ENCODE peak calls at places on chromosomes 7 and 10, in five cellular contexts. D, A, J, P and U are unnamed samples.

GRCh38 chr10:70378122-70378521 is 4.3 kb downstream of the LRRC20 start:
- DNase-seq in A (peak), P (peak), J (peak), D (peak), U (peak)

GRCh38 chr10:72665925-72666324 is 26.0 kb upstream of the MCU start:
- DNase-seq in P (no peak), J (peak), A (no peak), D (no peak), U (peak)

GRCh38 chr7:99514050-99514449 is 9.6 kb downstream of the ZKSCAN5 start:
- DNase-seq in J (peak), A (no peak), P (no peak), D (no peak), U (no peak)

GRCh38 chr10:13949844-13950542 is 363.2 kb downstream of the PRPF18 start:
- DNase-seq in J (peak), A (no peak), P (peak), D (no peak), U (peak)

GRCh38 chr7:134885967-134886352 is 100.3 kb upstream of the AGBL3 start:
- DNase-seq in D (no peak), P (peak), A (no peak), J (no peak), U (no peak)

GRCh38 chr10:13987472-13987871 is 343.3 kb downstream of the FRMD4A start:
- DNase-seq in A (peak), J (peak), P (peak), D (no peak), U (no peak)

GRCh38 chr10:14326581-14326980 is 4.1 kb downstream of the FRMD4A start:
- DNase-seq in J (no peak), A (no peak), D (no peak), P (no peak), U (no peak)

GRCh38 chr10:78512205-78512550 is 478.5 kb downstream of the RPS24 start:
- DNase-seq in D (no peak), A (no peak), P (no peak), J (no peak), U (no peak)

GRCh38 chr7:23472974-23473847 is 2.9 kb upstream of the IGF2BP3 start:
- DNase-seq in P (no peak), J (peak), D (no peak), A (no peak), U (no peak)

GRCh38 chr10:5532618-5533097 is 7.9 kb downstream of the CALML3 start:
- DNase-seq in D (no peak), J (peak), P (no peak), A (no peak), U (no peak)

GRCh38 chr7:633381-634018 is 93.0 kb upstream of the DNAAF5 start:
- DNase-seq in D (no peak), P (no peak), A (no peak), J (peak), U (no peak)

GRCh38 chr7:125908714-125909113 is 979.1 kb upstream of the POT1 start:
- DNase-seq in J (no peak), A (no peak), P (no peak), D (no peak), U (no peak)
- H3K4me3 ChIP-seq in J (no peak), A (no peak), P (no peak), D (no peak), U (no peak)

DNA sequence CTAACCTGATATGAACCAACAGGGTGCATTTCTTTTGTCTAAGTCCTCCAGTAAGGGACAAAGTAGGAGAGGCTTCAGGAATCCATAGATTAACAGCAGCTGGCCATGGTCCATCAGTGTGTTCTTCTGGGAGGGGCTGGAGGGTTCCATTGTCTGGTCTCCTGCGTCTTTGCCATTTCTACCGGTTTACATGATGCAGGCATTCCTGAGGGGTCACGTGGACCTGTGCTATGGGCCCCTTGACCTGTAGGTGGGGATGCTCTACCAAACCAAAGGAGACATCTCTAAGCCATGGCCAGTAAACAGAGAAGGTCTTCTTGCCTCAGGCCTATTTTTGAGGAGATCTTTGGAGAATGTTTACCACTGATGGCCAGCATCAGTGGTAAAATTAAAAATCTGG is 28.7 kb upstream of the HABP2 start:
- DNase-seq in J (no peak), D (no peak), P (no peak), A (no peak), U (no peak)
- TF ChIP-seq CTCF in J (no peak), D (no peak), P (no peak), A (no peak), U (no peak)

DNA sequence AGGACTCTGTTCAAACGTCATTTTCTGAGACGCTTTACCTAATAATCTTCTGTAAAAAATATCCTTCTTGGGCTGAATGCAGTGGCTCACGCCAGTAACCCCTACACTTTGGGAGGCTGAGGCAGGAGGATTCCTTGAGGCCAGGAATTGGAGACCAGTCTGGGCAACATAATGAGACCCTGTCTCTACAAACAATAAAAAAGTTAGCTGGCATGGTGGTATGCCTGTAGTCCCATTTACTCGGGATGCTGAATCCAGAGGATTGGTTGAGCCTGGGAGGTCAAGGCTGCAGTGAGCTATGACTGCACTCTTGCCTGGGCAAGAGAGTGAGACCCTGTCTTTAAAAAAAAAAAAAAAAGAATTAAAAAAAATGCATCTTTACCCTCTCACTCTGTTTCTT is 5.1 kb downstream of the STAM start:
- DNase-seq in P (no peak), D (no peak), J (no peak), A (no peak), U (no peak)
- H3K4me3 ChIP-seq in P (no peak), D (no peak), J (no peak), A (no peak), U (no peak)

GRCh38 chr10:51170518-51171245 is 96.4 kb downstream of the PRKG1 start:
- DNase-seq in D (no peak), P (no peak), J (peak), A (no peak), U (no peak)
- TF ChIP-seq CTCF in D (no peak), P (no peak), J (no peak), A (no peak), U (no peak)

GRCh38 chr7:85290252-85290651 is 103.4 kb upstream of the SEMA3D start:
- DNase-seq in A (no peak), D (no peak), J (no peak), P (no peak), U (no peak)

GRCh38 chr7:85289279-85289678 is 102.4 kb upstream of the SEMA3D start:
- DNase-seq in P (no peak), J (no peak), D (no peak), A (no peak), U (no peak)

GRCh38 chr7:85285502-85285901 is 98.6 kb upstream of the SEMA3D start:
- DNase-seq in J (no peak), P (no peak), D (no peak), A (no peak), U (no peak)

GRCh38 chr7:85287126-85287825 is 100.4 kb upstream of the SEMA3D start:
- DNase-seq in A (peak), P (peak), J (no peak), D (no peak), U (peak)

GRCh38 chr7:85286449-85286848 is 99.6 kb upstream of the SEMA3D start:
- DNase-seq in P (no peak), A (no peak), D (no peak), J (no peak), U (no peak)
- H3K4me3 ChIP-seq in P (no peak), A (no peak), D (no peak), J (no peak), U (no peak)

GRCh38 chr10:109889867-109890266 is 33.4 kb downstream of the XPNPEP1 start:
- DNase-seq in P (peak), D (no peak), A (peak), J (peak), U (peak)
- TF ChIP-seq CTCF in P (peak), D (no peak), A (no peak), J (peak), U (no peak)

DNA sequence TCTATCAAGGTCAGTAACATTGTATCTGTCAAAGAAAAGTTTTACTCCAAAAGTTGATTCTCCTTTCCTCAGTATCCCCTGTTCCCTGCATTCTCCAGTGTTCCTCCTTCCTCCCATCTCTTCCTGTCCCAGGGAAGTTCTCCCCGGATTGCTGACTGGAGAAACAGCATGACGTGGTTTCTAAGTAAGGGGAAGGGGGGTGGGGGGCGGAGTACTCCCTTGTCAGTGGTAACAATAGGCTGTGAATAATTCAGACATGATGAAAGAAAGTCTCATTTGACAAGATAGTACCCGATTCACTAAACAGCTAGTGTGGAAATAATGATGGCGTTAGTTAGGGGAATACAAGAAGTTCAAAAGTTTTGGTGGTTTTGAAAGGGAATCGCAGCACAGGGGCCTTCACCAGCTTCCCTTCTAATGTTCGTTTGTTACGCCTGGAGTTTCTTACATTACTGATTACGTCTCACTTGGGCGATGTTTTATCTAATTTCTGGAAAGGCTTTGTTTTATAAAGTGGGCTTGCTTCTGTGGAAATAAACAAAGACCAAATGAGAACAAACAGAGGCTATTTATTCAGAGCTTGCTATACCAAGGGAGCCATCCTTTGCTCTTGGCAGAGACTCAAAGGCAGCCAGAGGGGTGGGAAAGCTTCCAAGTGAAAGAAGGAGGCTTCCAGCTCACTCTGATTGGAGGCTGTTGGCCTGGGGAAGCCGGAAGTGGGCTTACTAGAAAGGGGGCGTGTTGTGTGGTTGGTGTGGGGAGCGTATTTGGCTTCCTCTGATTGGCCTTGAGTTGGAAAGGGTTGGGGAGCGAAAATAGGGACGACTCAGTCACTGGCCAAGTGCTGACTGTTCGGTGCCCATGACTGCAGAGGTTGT is 453.7 kb downstream of the SDK1 start:
- DNase-seq in J (no peak), D (peak), P (peak), A (no peak), U (no peak)
- H3K4me3 ChIP-seq in J (peak), D (peak), P (peak), A (no peak), U (no peak)